ENCODE peak calls at places on chromosomes 3 and 15, in ten cellular contexts. T is NAMALWA; O is iris pigment epithelial cell; F is NT2/D1; N is stimulated activated CD4-positive, alpha-beta T cell treated with anti-CD3 and anti-CD28 coated beads, Interleukin-2, amount 100 ng/mL, for 48 hours; X is IMR-90; Z is T-helper 1 cell; J is transverse colon; M is PC-3; B is stimulated activated naive CD4-positive, alpha-beta T cell. G is an unnamed sample.

GRCh38 chr3:45225465-45226205 is 452 bp downstream of the TMEM158 start:
- DNase-seq in F (no peak), N (peak; percentile 36), X (no peak), M (peak; percentile 14), Z (no peak), J (no peak), B (peak; percentile 15), T (no peak), O (peak; percentile 46), G (peak; percentile 39)

GRCh38 chr3:157347577-157348303 is 88.9 kb upstream of the PTX3 start:
- DNase-seq in B (no peak), N (no peak), F (no peak), O (peak; percentile 83), T (peak; percentile 17), X (no peak), M (no peak), J (no peak), Z (no peak), G (no peak)

GRCh38 chr15:74277245-74277644 is 41.1 kb downstream of the CCDC33 start:
- DNase-seq in T (no peak), M (no peak), B (no peak), N (no peak), J (no peak), Z (no peak), O (no peak), F (no peak), X (no peak), G (no peak)

GRCh38 chr3:66499881-66500574 is 794 bp downstream of the LRIG1 start:
- DNase-seq in N (peak; percentile 42), O (peak; percentile 36), B (no peak), T (no peak), X (peak; percentile 43), M (no peak), J (peak; percentile 38), Z (peak; percentile 25), F (no peak), G (peak; percentile 41)

GRCh38 chr3:117719316-117719926 is 1009.8 kb downstream of the TUSC7 start:
- DNase-seq in B (no peak), N (no peak), Z (no peak), O (peak; percentile 25), M (peak; percentile 47), T (peak; percentile 49), F (no peak), J (no peak), X (peak; percentile 40), G (peak; percentile 11)

GRCh38 chr15:41465822-41466421 is 27.8 kb upstream of the ITPKA start:
- DNase-seq in N (no peak), F (peak; percentile 16), Z (no peak), X (peak; percentile 74), M (peak; percentile 73), T (peak; percentile 73), O (peak; percentile 70), B (no peak), J (no peak), G (peak; percentile 72)

GRCh38 chr3:134892317-134892716 is 97.3 kb downstream of the EPHB1 start:
- DNase-seq in X (no peak), M (no peak), N (no peak), B (no peak), T (no peak), F (peak; percentile 64), Z (no peak), J (no peak), O (no peak), G (no peak)

GRCh38 chr15:57591237-57591821 is 375 bp upstream of the MYZAP start:
- DNase-seq in F (no peak), O (no peak), N (no peak), B (no peak), M (peak; percentile 72), J (no peak), X (no peak), T (no peak), Z (no peak), G (no peak)

GRCh38 chr3:42190701-42191442 is 75.1 kb downstream of the CCK start:
- DNase-seq in X (peak; percentile 52), Z (peak; percentile 60), J (peak; percentile 78), T (peak; percentile 77), M (peak; percentile 90), N (peak; percentile 79), B (peak; percentile 20), O (peak; percentile 62), F (peak; percentile 63), G (peak; percentile 80)

GRCh38 chr3:48518755-48519154 is 14.8 kb upstream of the SHISA5 start:
- DNase-seq in X (no peak), Z (no peak), F (no peak), T (no peak), B (no peak), N (no peak), J (no peak), M (no peak), O (no peak), G (no peak)

GRCh38 chr15:61871926-61872522 is 188.2 kb downstream of the VPS13C start:
- DNase-seq in F (no peak), J (no peak), N (no peak), Z (no peak), M (peak; percentile 45), O (peak; percentile 32), B (no peak), X (peak; percentile 20), T (peak; percentile 46), G (peak; percentile 13)

GRCh38 chr3:7728566-7729519 is 772.8 kb upstream of the LMCD1 start:
- DNase-seq in N (no peak), X (no peak), O (no peak), J (no peak), Z (no peak), T (no peak), B (no peak), M (no peak), F (no peak), G (peak; percentile 1)

GRCh38 chr3:186152889-186153292 is 44.0 kb upstream of the ETV5 start:
- DNase-seq in O (no peak), Z (no peak), F (no peak), J (no peak), B (no peak), X (no peak), N (no peak), M (no peak), T (peak; percentile 90), G (peak; percentile 85)

GRCh38 chr3:3578723-3579122 is 220.5 kb upstream of the LRRN1 start:
- DNase-seq in F (no peak), N (no peak), J (no peak), B (no peak), T (no peak), O (no peak), X (no peak), Z (no peak), M (no peak), G (no peak)

GRCh38 chr3:57199895-57200297 is at the start of gene HESX1:
- DNase-seq in J (no peak), N (no peak), O (no peak), T (no peak), X (no peak), Z (no peak), M (no peak), B (no peak), F (peak; percentile 86), G (no peak)

GRCh38 chr15:64699767-64700388 is 75.5 kb downstream of the RBPMS2 start:
- DNase-seq in F (peak; percentile 80), O (peak; percentile 51), M (no peak), J (no peak), X (peak; percentile 48), B (no peak), N (no peak), T (no peak), Z (no peak), G (no peak)

GRCh38 chr15:101795455-101795854 is 7.9 kb upstream of the OR4F6 start:
- DNase-seq in F (no peak), O (peak; percentile 77), Z (no peak), B (no peak), J (no peak), T (no peak), X (peak; percentile 93), M (peak; percentile 57), N (no peak), G (no peak)

GRCh38 chr3:52246264-52246620 is 683 bp downstream of the PPM1M start:
- DNase-seq in F (no peak), M (no peak), T (no peak), B (no peak), X (no peak), N (no peak), Z (no peak), J (no peak), O (no peak), G (no peak)

GRCh38 chr3:193593666-193594025 is 638 bp downstream of the OPA1 start:
- DNase-seq in B (no peak), Z (no peak), F (no peak), M (peak; percentile 39), O (peak; percentile 44), X (peak; percentile 36), T (peak; percentile 63), N (peak; percentile 23), J (no peak), G (peak; percentile 53)

GRCh38 chr3:15647629-15648167 is 46.2 kb downstream of the BTD start:
- DNase-seq in M (peak; percentile 90), N (peak; percentile 31), T (peak; percentile 91), X (peak; percentile 99), O (peak; percentile 98), Z (peak; percentile 22), B (peak; percentile 69), J (peak; percentile 54), F (no peak), G (peak; percentile 95)

GRCh38 chr3:155308831-155309230 is 15.3 kb upstream of the STRIT1 start:
- DNase-seq in M (peak; percentile 31), Z (no peak), J (no peak), N (no peak), T (no peak), B (no peak), X (peak; percentile 68), O (peak; percentile 42), F (no peak), G (no peak)

GRCh38 chr3:119497824-119498187 is 541 bp upstream of the TIMMDC1 start:
- DNase-seq in N (no peak), J (peak; percentile 45), X (peak; percentile 21), Z (no peak), O (peak; percentile 28), T (peak; percentile 25), F (peak; percentile 3), M (peak; percentile 38), B (no peak), G (peak; percentile 18)

GRCh38 chr15:88993662-88994061 is 80.5 kb upstream of the MFGE8 start:
- DNase-seq in N (no peak), B (no peak), O (no peak), Z (no peak), M (no peak), J (no peak), X (no peak), T (no peak), F (no peak), G (no peak)

GRCh38 chr15:60134609-60135008 is 130.5 kb downstream of the FOXB1 start:
- DNase-seq in B (no peak), F (no peak), Z (no peak), T (no peak), X (no peak), O (no peak), N (no peak), M (peak; percentile 32), J (no peak), G (no peak)

GRCh38 chr3:140994316-140994715 is 52.7 kb downstream of the SLC25A36 start:
- DNase-seq in J (no peak), X (no peak), N (no peak), T (no peak), Z (no peak), M (no peak), O (peak; percentile 31), B (no peak), F (no peak), G (no peak)

GRCh38 chr3:16477501-16477900 is 36.0 kb downstream of the RFTN1 start:
- DNase-seq in X (peak; percentile 49), O (peak; percentile 67), J (no peak), N (no peak), F (no peak), B (no peak), Z (no peak), M (no peak), T (no peak), G (no peak)

GRCh38 chr15:72155021-72155621 is 36.9 kb downstream of the SENP8 start:
- DNase-seq in J (peak; percentile 86), O (peak; percentile 5), X (peak; percentile 6), F (no peak), N (no peak), M (peak; percentile 75), Z (no peak), T (no peak), B (no peak), G (no peak)

GRCh38 chr3:31129241-31129640 is 234.8 kb upstream of the GADL1 start:
- DNase-seq in Z (no peak), B (no peak), O (no peak), X (no peak), M (no peak), T (no peak), J (no peak), F (no peak), N (no peak), G (peak; percentile 55)

G was measured in GM12865.